ENCODE peak calls at places on chromosomes 4 and X, in seven cellular contexts. X is tibial nerve, U is vagina, T is prostate gland, H is cardiac muscle cell, B is esophagus squamous epithelium, A is tibial artery. O is an unnamed sample.

GRCh38 chrX:103941201-103941975 is 21.0 kb upstream of the TMSB15B start:
- DNase-seq in X (no peak), U (no peak), T (no peak), H (peak; percentile 45), B (no peak), A (no peak), O (peak; percentile 4)

GRCh38 chrX:132199941-132200340 is 19.3 kb downstream of the RAP2C start:
- DNase-seq in X (no peak), U (no peak), T (no peak), H (no peak), B (no peak), A (no peak), O (no peak)

GRCh38 chr4:137531121-137531520 is 1.2 kb downstream of the PCDH18 start:
- DNase-seq in X (no peak), U (no peak), T (no peak), H (peak; percentile 4), B (no peak), A (no peak), O (no peak)

GRCh38 chr4:102036619-102037376 is 246.3 kb downstream of the BANK1 start:
- DNase-seq in X (no peak), U (no peak), T (peak; percentile 7), H (peak; percentile 2), B (no peak), A (no peak), O (no peak)

GRCh38 chr4:184247421-184247820 is 29.7 kb upstream of the ENPP6 start:
- DNase-seq in X (no peak), U (no peak), T (no peak), H (no peak), B (no peak), A (no peak), O (no peak)

GRCh38 chr4:65367306-65367705 is 303.0 kb downstream of the EPHA5 start:
- DNase-seq in X (no peak), U (no peak), T (no peak), H (no peak), B (no peak), A (no peak), O (no peak)

GRCh38 chrX:8916697-8917096 is 115.5 kb upstream of the FAM9A start:
- DNase-seq in X (no peak), U (no peak), T (no peak), H (no peak), B (no peak), A (no peak), O (no peak)

GRCh38 chr4:137688651-137689050 is 156.4 kb upstream of the PCDH18 start:
- DNase-seq in X (no peak), U (no peak), T (no peak), H (no peak), B (no peak), A (no peak), O (no peak)

GRCh38 chr4:8038702-8039251 is 99.1 kb upstream of the AFAP1 start:
- DNase-seq in X (no peak), U (no peak), T (no peak), H (peak; percentile 23), B (no peak), A (no peak), O (no peak)

GRCh38 chr4:122602277-122603142 is 18.4 kb downstream of the IL21 start:
- DNase-seq in X (no peak), U (no peak), T (peak; percentile 8), H (peak; percentile 51), B (no peak), A (no peak), O (peak; percentile 32)

GRCh38 chr4:103091601-103092223 is 7.9 kb downstream of the BDH2 start:
- DNase-seq in X (no peak), U (no peak), T (peak; percentile 10), H (peak; percentile 59), B (no peak), A (no peak), O (no peak)

GRCh38 chr4:69708211-69708610 is 52.2 kb downstream of the SULT1B1 start:
- DNase-seq in X (no peak), U (no peak), T (no peak), H (no peak), B (no peak), A (no peak), O (no peak)

GRCh38 chr4:119025440-119025839 is 110.2 kb upstream of the MYOZ2 start:
- DNase-seq in X (peak; percentile 36), U (no peak), T (peak; percentile 51), H (no peak), B (no peak), A (peak; percentile 58), O (no peak)

GRCh38 chr4:37968747-37969146 is 8.5 kb downstream of the PTTG2 start:
- DNase-seq in X (no peak), U (no peak), T (no peak), H (no peak), B (no peak), A (no peak), O (no peak)

GRCh38 chr4:22897520-22898108 is 204.9 kb downstream of the GBA3 start:
- DNase-seq in X (no peak), U (no peak), T (no peak), H (peak; percentile 55), B (no peak), A (no peak), O (no peak)

GRCh38 chrX:3094261-3094660 is 53.0 kb downstream of the ARSF start:
- DNase-seq in X (no peak), U (no peak), T (no peak), H (no peak), B (no peak), A (no peak), O (no peak)

GRCh38 chr4:20428410-20429160 is 176.9 kb downstream of the SLIT2 start:
- DNase-seq in X (no peak), U (no peak), T (no peak), H (peak; percentile 24), B (no peak), A (no peak), O (no peak)

GRCh38 chrX:19888419-19888879 is 1.0 kb upstream of the SH3KBP1 start:
- DNase-seq in X (no peak), U (no peak), T (peak; percentile 24), H (peak; percentile 53), B (no peak), A (peak; percentile 24), O (peak; percentile 38)
- TF ChIP-seq CTCF in X (peak; percentile 72), U (no peak), T (peak; percentile 60), H (peak; percentile 55), B (peak; percentile 57), A (peak; percentile 59), O (peak; percentile 63)

DNA sequence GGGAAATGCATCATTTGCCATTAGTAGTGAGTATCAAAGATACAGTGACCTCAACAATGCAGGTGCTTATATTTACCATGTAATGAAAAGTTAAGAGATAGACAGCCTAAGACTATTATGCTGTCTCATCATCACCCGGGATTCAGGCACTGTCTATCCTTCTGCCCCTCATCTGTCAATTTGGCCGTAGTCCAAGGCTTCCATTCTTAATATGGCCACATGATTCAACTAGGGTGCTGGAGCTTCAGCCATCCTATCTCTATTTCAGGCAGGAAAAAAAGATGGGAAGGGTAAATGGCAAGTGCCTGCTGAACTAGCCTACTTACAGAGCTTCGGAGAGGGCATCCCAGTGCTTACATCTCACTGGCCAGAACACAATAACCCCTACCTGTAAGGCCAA is 196.7 kb upstream of the LNX1 start:
- DNase-seq in X (no peak), U (no peak), T (no peak), H (no peak), B (no peak), A (no peak), O (no peak)
- H3K4me3 ChIP-seq in X (no peak overlapping the region), U (no peak overlapping the region), T (no peak overlapping the region), H (no peak overlapping the region), B (no peak overlapping the region), A (no peak overlapping the region), O (no peak overlapping the region)

DNA sequence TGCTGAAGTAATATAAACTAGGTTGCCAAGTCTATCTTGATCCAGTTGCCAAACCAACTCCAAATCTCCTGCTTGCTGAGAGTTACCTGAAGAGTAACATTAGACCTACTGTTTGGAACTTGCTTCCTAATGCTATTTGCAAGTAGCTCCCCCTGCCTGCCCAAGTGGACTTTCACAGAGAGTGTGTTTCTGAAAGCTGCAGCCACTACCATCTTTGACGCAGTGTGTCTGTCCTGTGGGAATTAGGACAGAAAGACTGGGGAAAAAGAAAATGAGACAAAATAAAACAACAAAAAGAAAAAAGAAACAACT is 195.0 kb upstream of the HS3ST1 start:
- DNase-seq in X (no peak), U (no peak), T (peak; percentile 73), H (peak; percentile 62), B (no peak), A (no peak), O (no peak)
- TF ChIP-seq CTCF in X (no peak), U (no peak), T (peak; percentile 70), H (peak; percentile 50), B (peak; percentile 56), A (no peak), O (peak; percentile 11)

DNA sequence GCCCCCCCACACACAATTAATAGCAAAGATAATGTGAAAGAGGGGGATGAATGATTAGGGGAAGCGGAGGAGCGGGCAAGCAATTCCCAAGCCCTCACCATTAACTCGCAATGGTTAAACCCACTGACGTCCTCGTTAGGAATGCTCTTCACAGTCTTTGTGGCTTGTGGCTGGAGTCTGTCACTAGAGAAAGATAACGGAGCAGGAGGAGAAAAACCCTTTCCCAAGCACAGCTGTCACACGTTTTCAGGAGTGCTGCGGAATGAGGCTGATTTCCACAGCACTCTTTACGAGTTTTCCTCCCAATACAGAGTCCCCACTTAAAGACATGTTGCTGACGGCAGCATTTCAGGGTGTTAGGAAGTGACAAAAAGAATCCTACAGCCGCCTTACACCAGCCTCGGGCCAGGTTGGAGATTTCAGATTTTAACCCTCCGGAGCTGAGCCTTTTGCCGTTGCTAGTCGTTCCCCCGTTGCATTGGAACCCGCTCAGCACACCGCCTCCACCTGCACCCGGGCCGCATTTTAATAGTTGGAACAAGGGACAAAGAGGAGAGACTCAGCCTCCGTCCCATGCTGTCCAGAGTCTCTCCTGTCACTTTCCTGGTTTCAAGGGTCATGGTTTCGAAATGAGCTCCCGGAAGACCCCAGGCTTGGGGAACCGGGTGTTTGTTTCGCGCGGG is 92.2 kb downstream of the GEMIN8 start:
- DNase-seq in X (no peak), U (no peak), T (no peak), H (peak; percentile 69), B (no peak), A (no peak), O (peak; percentile 7)
- H3K4me3 ChIP-seq in X (peak overlapping the region; percentile 48), U (peak overlapping the region; percentile 48), T (peak overlapping the region; percentile 40), H (peak overlapping the region; percentile 77), B (peak overlapping the region; percentile 62), A (peak overlapping the region; percentile 60), O (peak overlapping the region; percentile 18)

GRCh38 chr4:115851918-115852766 is 738.7 kb upstream of the NDST4 start:
- DNase-seq in X (no peak), U (no peak), T (peak; percentile 30), H (peak; percentile 82), B (no peak), A (peak; percentile 25), O (no peak)
- TF ChIP-seq CTCF in X (no peak), U (no peak), T (peak; percentile 38), H (no peak), B (no peak), A (no peak), O (peak; percentile 15)

O was measured in AG09309.